ENCODE peak calls at places on chromosome 3, in nine cellular contexts. G is stomach, W is activated gamma-delta T cell treated with Interleukin-2 at 50 U/mL for 16 hours, E is body of pancreas, K is AG08396, R is PC-3, D is KBM-7, C is GM12865, O is iris pigment epithelial cell. P is an unnamed sample.

GRCh38 chr3:56957520-56957919 is 102.9 kb upstream of the SPATA12 start:
- DNase-seq in G (no peak), W (no peak), E (no peak), K (no peak), R (no peak), D (no peak), C (no peak), O (no peak), P (no peak)

GRCh38 chr3:157794771-157795170 is 291.6 kb upstream of the VEPH1 start:
- DNase-seq in G (no peak), W (no peak), E (no peak), K (peak), R (peak), D (no peak), C (no peak), O (peak), P (no peak)

GRCh38 chr3:194189243-194189791 is 53.4 kb downstream of the HES1 start:
- DNase-seq in G (no peak), W (no peak), E (no peak), K (no peak), R (no peak), D (no peak), C (no peak), O (peak), P (no peak)

GRCh38 chr3:124928333-124929202 is 6.0 kb downstream of the MUC13 start:
- DNase-seq in G (peak), W (peak), E (peak), K (peak), R (peak), D (peak), C (peak), O (peak), P (peak)

GRCh38 chr3:38150780-38151528 is 12.5 kb downstream of the MYD88 start:
- DNase-seq in G (no peak), W (no peak), E (no peak), K (no peak), R (no peak), D (no peak), C (no peak), O (no peak), P (no peak)

GRCh38 chr3:5275529-5275928 is 88.0 kb downstream of the EDEM1 start:
- DNase-seq in G (no peak), W (no peak), E (no peak), K (peak), R (peak), D (no peak), C (peak), O (peak), P (no peak)

GRCh38 chr3:122695927-122696561 is 15.4 kb downstream of the PARP14 start:
- DNase-seq in G (no peak), W (no peak), E (no peak), K (no peak), R (no peak), D (no peak), C (no peak), O (no peak), P (no peak)

GRCh38 chr3:187319699-187320302 is 28.3 kb upstream of the MASP1 start:
- DNase-seq in G (peak), W (peak), E (peak), K (peak), R (peak), D (peak), C (peak), O (peak), P (no peak)

GRCh38 chr3:114338651-114339357 is 45.0 kb downstream of the TIGIT start:
- DNase-seq in G (no peak), W (no peak), E (no peak), K (no peak), R (no peak), D (no peak), C (no peak), O (no peak), P (no peak)

GRCh38 chr3:175093738-175094137 is 234.6 kb downstream of the NAALADL2 start:
- DNase-seq in G (no peak), W (no peak), E (no peak), K (no peak), R (no peak), D (no peak), C (no peak), O (no peak), P (no peak)

GRCh38 chr3:115784739-115785571 is 161.6 kb downstream of the GAP43 start:
- DNase-seq in G (no peak), W (no peak), E (no peak), K (peak), R (peak), D (no peak), C (peak), O (peak), P (no peak)

GRCh38 chr3:184656991-184657669 is 54.7 kb downstream of the MAGEF1 start:
- DNase-seq in G (no peak), W (no peak), E (no peak), K (no peak), R (peak), D (no peak), C (peak), O (peak), P (no peak)

GRCh38 chr3:22284559-22284958 is 533.5 kb upstream of the ZNF385D start:
- DNase-seq in G (no peak), W (no peak), E (no peak), K (no peak), R (peak), D (no peak), C (no peak), O (peak), P (no peak)

GRCh38 chr3:127373701-127374625 is 86.1 kb upstream of the PRR20G start:
- DNase-seq in G (peak), W (no peak), E (no peak), K (peak), R (peak), D (peak), C (peak), O (no peak), P (no peak)

GRCh38 chr3:69972672-69973071 is 26.9 kb upstream of the SAMMSON start:
- DNase-seq in G (no peak), W (no peak), E (no peak), K (no peak), R (no peak), D (no peak), C (no peak), O (peak), P (no peak)

GRCh38 chr3:111733154-111733553 is 125.9 kb upstream of the PHLDB2 start:
- DNase-seq in G (no peak), W (no peak), E (peak), K (no peak), R (no peak), D (no peak), C (no peak), O (no peak), P (no peak)